ENCODE peak calls at places on chromosomes 16 and 17, in ten cellular contexts. Z is T1000; X is KBM-7; M is stimulated activated naive B cell treated with anti-CD40 and anti-IgM and Interleukin-4, amounts not matched to agents 10 μg/mL and 1 μg/mL and 100 μg/mL, for 72 hours; A is PC-3; N is activated gamma-delta T cell; K is hippocampal formation; T is CD8-positive, alpha-beta T cell; G is GM12878; J is GM04504. O is an unnamed sample.

GRCh38 chr17:83052241-83052564 is 27.2 kb upstream of the METRNL start:
- DNase-seq in X (no peak), T (no peak), K (no peak), A (no peak), Z (no peak), M (no peak), J (no peak), N (no peak), G (no peak), O (no peak)

GRCh38 chr17:40411821-40412220 is 5.9 kb downstream of the TOP2A start:
- DNase-seq in J (no peak), X (no peak), T (no peak), N (no peak), G (no peak), M (no peak), A (no peak), Z (no peak), K (no peak), O (no peak)

GRCh38 chr17:10278218-10278617 is 79.8 kb upstream of the GAS7 start:
- DNase-seq in Z (no peak), A (no peak), J (no peak), G (no peak), N (no peak), T (no peak), X (no peak), M (no peak), K (no peak), O (no peak)

GRCh38 chr17:75367312-75367711 is 38.2 kb downstream of the GRB2 start:
- DNase-seq in G (no peak), Z (no peak), M (no peak), J (no peak), K (no peak), N (no peak), A (peak), T (no peak), X (no peak), O (no peak)

GRCh38 chr16:57264381-57264780 is 19.3 kb downstream of the ARL2BP start:
- DNase-seq in Z (no peak), K (no peak), A (no peak), X (no peak), M (no peak), G (no peak), J (no peak), N (no peak), T (no peak), O (no peak)

GRCh38 chr17:79073706-79074088 is 927 bp upstream of the ENGASE start:
- DNase-seq in X (no peak), A (peak), M (no peak), Z (no peak), J (no peak), G (no peak), N (no peak), K (no peak), T (no peak), O (no peak)

GRCh38 chr17:1552911-1553310 is 9.7 kb downstream of the PITPNA start:
- DNase-seq in A (no peak), X (no peak), G (no peak), N (no peak), J (no peak), K (no peak), Z (no peak), T (no peak), M (no peak), O (no peak)

GRCh38 chr17:14330492-14330920 is 29.6 kb downstream of the HS3ST3B1 start:
- DNase-seq in K (no peak), J (peak), Z (no peak), X (no peak), M (no peak), A (no peak), G (no peak), T (no peak), N (no peak), O (no peak)

GRCh38 chr17:5282639-5283217 is 644 bp downstream of the RABEP1 start:
- DNase-seq in N (no peak), A (no peak), M (peak), G (no peak), J (no peak), K (peak), T (peak), X (peak), Z (no peak), O (no peak)

GRCh38 chr17:38585056-38585804 is 20.5 kb downstream of the SRCIN1 start:
- DNase-seq in M (no peak), Z (no peak), X (no peak), G (no peak), N (no peak), T (no peak), J (no peak), A (peak), K (no peak), O (no peak)

GRCh38 chr17:49746791-49747490 is 17.0 kb downstream of the FAM117A start:
- DNase-seq in X (peak), G (peak), A (no peak), N (no peak), Z (no peak), T (peak), M (peak), J (no peak), K (no peak), O (no peak)

GRCh38 chr17:40327735-40328385 is 18.9 kb downstream of the RARA start:
- DNase-seq in T (no peak), G (no peak), Z (no peak), X (no peak), M (no peak), J (no peak), K (no peak), A (no peak), N (no peak), O (no peak)

GRCh38 chr17:6592193-6592592 is 35.8 kb upstream of the PITPNM3 start:
- DNase-seq in N (no peak), J (no peak), X (no peak), K (no peak), M (no peak), T (no peak), Z (no peak), G (no peak), A (peak), O (no peak)

GRCh38 chr16:4358831-4359561 is 7.9 kb upstream of the PAM16 start:
- DNase-seq in K (peak), Z (peak), G (no peak), N (no peak), M (peak), T (peak), J (no peak), A (peak), X (peak), O (no peak)

GRCh38 chr16:11957591-11958395 is 7.2 kb upstream of the TNFRSF17 start:
- DNase-seq in K (no peak), G (no peak), A (no peak), J (no peak), N (no peak), M (no peak), T (no peak), Z (no peak), X (no peak), O (no peak)

GRCh38 chr17:51860934-51861561 is 297.5 kb downstream of the CA10 start:
- DNase-seq in Z (no peak), M (no peak), K (peak), T (no peak), X (peak), G (no peak), A (peak), J (peak), N (no peak), O (no peak)

GRCh38 chr17:48610282-48611211 is at the start of gene HOXB7:
- DNase-seq in A (no peak), X (no peak), G (no peak), K (no peak), T (peak), J (peak), M (peak), Z (peak), N (peak), O (no peak)

GRCh38 chr16:28324235-28324886 is 32.0 kb downstream of the SBK1 start:
- DNase-seq in G (no peak), J (no peak), Z (no peak), K (no peak), N (no peak), A (peak), T (no peak), M (no peak), X (no peak), O (no peak)

GRCh38 chr17:52025231-52025630 is 133.3 kb downstream of the CA10 start:
- DNase-seq in G (no peak), Z (no peak), K (no peak), T (no peak), J (no peak), M (no peak), N (no peak), A (no peak), X (no peak), O (no peak)

GRCh38 chr17:20012137-20012536 is 3.0 kb downstream of the SPECC1 start:
- DNase-seq in G (no peak), X (no peak), T (no peak), Z (no peak), J (no peak), K (no peak), N (no peak), M (no peak), A (no peak), O (no peak)